ENCODE peak calls at places on chromosomes 1 and 21, in six cellular contexts. Z is EL, W is NCI-H1694 treated with DMSO at 0.1 percent for 48 hours, C is GM13977, J is lower leg skin, K is DMS 273 treated with DMSO at 0.1 percent for 48 hours. N is an unnamed sample.

GRCh38 chr1:165703648-165704047 is 5.3 kb upstream of the ALDH9A1 start:
- DNase-seq in Z (peak), W (no peak), C (no peak), J (no peak), K (no peak), N (peak)

GRCh38 chr1:53393325-53393792 is 65.5 kb upstream of the LRP8 start:
- DNase-seq in Z (peak), W (peak), C (peak), J (peak), K (no peak), N (peak)

GRCh38 chr1:154419620-154420020 is 14.5 kb downstream of the IL6R start:
- DNase-seq in Z (peak), W (peak), C (no peak), J (peak), K (no peak), N (peak)

GRCh38 chr21:21046063-21046462 is 47.9 kb downstream of the NCAM2 start:
- DNase-seq in Z (no peak), W (no peak), C (no peak), J (no peak), K (no peak), N (no peak)

GRCh38 chr1:2462819-2463218 is 13.3 kb upstream of the PLCH2 start:
- DNase-seq in Z (no peak), W (no peak), C (no peak), J (no peak), K (no peak), N (no peak)

GRCh38 chr1:59502009-59502691 is 205.3 kb downstream of the FGGY start:
- DNase-seq in Z (peak), W (no peak), C (no peak), J (no peak), K (no peak), N (peak)

GRCh38 chr21:45209046-45209445 is 78.6 kb downstream of the POFUT2 start:
- DNase-seq in Z (peak), W (no peak), C (peak), J (no peak), K (no peak), N (peak)

GRCh38 chr21:16195476-16195875 is 465.7 kb downstream of the USP25 start:
- DNase-seq in Z (peak), W (no peak), C (no peak), J (no peak), K (no peak), N (peak)

GRCh38 chr1:109980324-109981127 is 4.0 kb upstream of the AHCYL1 start:
- DNase-seq in Z (no peak), W (no peak), C (no peak), J (no peak), K (no peak), N (peak)

GRCh38 chr1:44423706-44424546 is 18.9 kb downstream of the RNF220 start:
- DNase-seq in Z (peak), W (no peak), C (no peak), J (no peak), K (peak), N (peak)

GRCh38 chr1:177425241-177425640 is 254.5 kb downstream of the BRINP2 start:
- DNase-seq in Z (no peak), W (no peak), C (no peak), J (no peak), K (no peak), N (no peak)

GRCh38 chr21:38142226-38142625 is 114.6 kb upstream of the KCNJ15 start:
- DNase-seq in Z (no peak), W (no peak), C (no peak), J (no peak), K (no peak), N (peak)

N was measured in M059J.